ENCODE peak calls at places on chromosomes 13 and 19, in eight cellular contexts. M, H, P, B, T, A, J and U are unnamed samples.

GRCh38 chr19:6448045-6448444 is 11.5 kb downstream of the SLC25A23 start:
- DNase-seq in H (no peak), M (no peak), J (no peak), A (no peak), B (no peak), T (no peak), P (no peak), U (no peak)

GRCh38 chr19:11013771-11014170 is 52.9 kb downstream of the SMARCA4 start:
- DNase-seq in B (no peak), A (no peak), J (no peak), P (no peak), M (no peak), H (no peak), T (no peak), U (no peak)

GRCh38 chr13:84126671-84127171 is 244.4 kb upstream of the SLITRK1 start:
- DNase-seq in B (no peak), T (no peak), H (no peak), J (no peak), P (peak), A (peak), M (no peak), U (no peak)

GRCh38 chr13:60426075-60426474 is 29.1 kb downstream of the TDRD3 start:
- DNase-seq in M (no peak), B (no peak), T (no peak), A (no peak), H (no peak), J (no peak), P (no peak), U (no peak)

GRCh38 chr13:80504453-80504852 is 163.5 kb upstream of the SPRY2 start:
- DNase-seq in M (no peak), B (no peak), P (no peak), T (no peak), A (no peak), J (no peak), H (no peak), U (no peak)

GRCh38 chr19:58279042-58279924 is 528 bp downstream of the ZNF8 start:
- DNase-seq in P (peak), M (peak), A (peak), J (peak), T (peak), H (peak), B (peak), U (peak)

GRCh38 chr19:14004619-14005380 is 1.3 kb downstream of the RFX1 start:
- DNase-seq in T (no peak), P (no peak), M (no peak), A (no peak), B (no peak), J (peak), H (no peak), U (no peak)

GRCh38 chr13:109610517-109610916 is 175.9 kb downstream of the IRS2 start:
- DNase-seq in H (peak), J (peak), P (no peak), B (peak), M (no peak), T (peak), A (peak), U (peak)

GRCh38 chr19:51479531-51480331 is 1.4 kb downstream of the CEACAM18 start:
- DNase-seq in T (no peak), B (peak), M (no peak), H (no peak), P (no peak), J (no peak), A (no peak), U (no peak)

GRCh38 chr19:3370214-3370720 is 3.9 kb downstream of the NFIC start:
- DNase-seq in H (no peak), J (no peak), B (no peak), A (no peak), T (no peak), P (no peak), M (no peak), U (no peak)

GRCh38 chr13:29454931-29455481 is 140.5 kb downstream of the SLC7A1 start:
- DNase-seq in B (peak), M (no peak), T (no peak), J (no peak), H (no peak), A (peak), P (no peak), U (peak)